ENCODE peak calls at places on chromosomes 7 and 10, in seven cellular contexts. Q is upper lobe of left lung, J is transverse colon, X is A549, W is stomach, N is ovary, T is GM12878. O is an unnamed sample.

GRCh38 chr10:69703766-69704191 is 73.7 kb downstream of the FAM241B start:
- DNase-seq in Q (no peak), J (no peak), X (peak; percentile 17), W (no peak), N (no peak), T (no peak), O (no peak)

GRCh38 chr10:5944389-5945202 is 32.7 kb downstream of the IL15RA start:
- DNase-seq in Q (peak; percentile 61), J (peak; percentile 78), X (peak; percentile 75), W (peak; percentile 91), N (peak; percentile 97), T (no peak), O (peak; percentile 97)

GRCh38 chr7:12709731-12710502 is 22.5 kb downstream of the ARL4A start:
- DNase-seq in Q (no peak), J (no peak), X (no peak), W (no peak), N (no peak), T (no peak), O (no peak)

GRCh38 chr7:79386688-79387422 is 66.6 kb downstream of the MAGI2 start:
- DNase-seq in Q (no peak), J (no peak), X (peak; percentile 72), W (no peak), N (no peak), T (no peak), O (no peak)

GRCh38 chr7:34108150-34108549 is 202.8 kb downstream of the BMPER start:
- DNase-seq in Q (no peak), J (no peak), X (no peak), W (no peak), N (peak; percentile 31), T (no peak), O (no peak)

GRCh38 chr10:126686732-126687693 is 16.5 kb upstream of the C10orf90 start:
- DNase-seq in Q (no peak), J (no peak), X (no peak), W (no peak), N (no peak), T (no peak), O (no peak)

GRCh38 chr10:78567680-78568453 is 500.9 kb upstream of the ZMIZ1 start:
- DNase-seq in Q (no peak), J (no peak), X (no peak), W (no peak), N (no peak), T (no peak), O (peak; percentile 34)

GRCh38 chr10:88921194-88921593 is 31.4 kb downstream of the ACTA2 start:
- DNase-seq in Q (no peak), J (no peak), X (no peak), W (no peak), N (no peak), T (no peak), O (no peak)

GRCh38 chr7:47432988-47433895 is 148.7 kb downstream of the TNS3 start:
- DNase-seq in Q (no peak), J (no peak), X (no peak), W (no peak), N (no peak), T (no peak), O (peak; percentile 68)

GRCh38 chr7:26538683-26539082 is 247.0 kb downstream of the SNX10 start:
- DNase-seq in Q (no peak), J (no peak), X (no peak), W (no peak), N (no peak), T (no peak), O (no peak)

GRCh38 chr7:22002731-22003130 is 57.0 kb upstream of the CDCA7L start:
- DNase-seq in Q (no peak), J (no peak), X (no peak), W (no peak), N (no peak), T (no peak), O (no peak)

GRCh38 chr7:91519241-91520200 is 255.3 kb downstream of the FZD1 start:
- DNase-seq in Q (no peak), J (no peak), X (no peak), W (no peak), N (no peak), T (no peak), O (no peak)

GRCh38 chr10:60734226-60734625 is 44.1 kb upstream of the CDK1 start:
- DNase-seq in Q (no peak), J (no peak), X (no peak), W (no peak), N (no peak), T (no peak), O (no peak)
- H3K4me3 ChIP-seq in Q (no peak overlapping the region), J (no peak overlapping the region), X (no peak overlapping the region), W (no peak overlapping the region), N (peak overlapping the region; percentile 54), T (no peak overlapping the region), O (no peak overlapping the region)

DNA sequence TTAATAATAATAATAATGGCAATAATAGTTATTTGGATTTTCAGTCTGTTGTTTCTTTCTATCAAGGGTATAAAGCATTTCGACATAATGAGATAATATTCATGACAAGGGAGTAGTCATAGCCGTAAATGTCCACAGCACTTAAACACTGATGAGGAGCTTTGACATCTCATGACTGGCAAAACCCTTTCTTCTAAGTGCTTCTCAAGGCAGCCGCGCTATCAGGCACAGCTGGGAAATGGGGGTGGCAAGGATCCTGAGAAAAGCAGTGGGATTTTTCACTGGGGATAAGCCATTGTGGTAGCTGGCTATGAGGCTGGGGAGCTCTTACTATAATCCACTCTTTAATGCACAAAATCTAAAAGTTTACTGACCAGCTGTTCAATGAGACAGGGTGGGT is 493.2 kb upstream of the KLF6 start:
- DNase-seq in Q (no peak), J (no peak), X (no peak), W (no peak), N (no peak), T (no peak), O (no peak)
- TF ChIP-seq EP300 in Q (no peak), J (no peak), X (no peak), W (no peak), N (no peak), T (no peak), O (no peak)

GRCh38 chr10:62056219-62056618 is 154.7 kb downstream of the ARID5B start:
- DNase-seq in Q (no peak), J (no peak), X (no peak), W (no peak), N (no peak), T (no peak), O (no peak)

GRCh38 chr10:62053860-62054259 is 152.4 kb downstream of the ARID5B start:
- DNase-seq in Q (no peak), J (no peak), X (no peak), W (no peak), N (no peak), T (no peak), O (no peak)

GRCh38 chr10:62052276-62052675 is 150.8 kb downstream of the ARID5B start:
- DNase-seq in Q (no peak), J (no peak), X (no peak), W (no peak), N (no peak), T (no peak), O (no peak)

GRCh38 chr10:62054825-62055224 is 153.3 kb downstream of the ARID5B start:
- DNase-seq in Q (no peak), J (no peak), X (no peak), W (no peak), N (no peak), T (no peak), O (no peak)

GRCh38 chr10:62054408-62054807 is 152.9 kb downstream of the ARID5B start:
- DNase-seq in Q (no peak), J (no peak), X (no peak), W (no peak), N (no peak), T (no peak), O (no peak)
- H3K4me3 ChIP-seq in Q (no peak overlapping the region), J (no peak overlapping the region), X (no peak overlapping the region), W (no peak overlapping the region), N (peak overlapping the region; percentile 32), T (peak overlapping the region; percentile 18), O (peak overlapping the region; percentile 5)

DNA sequence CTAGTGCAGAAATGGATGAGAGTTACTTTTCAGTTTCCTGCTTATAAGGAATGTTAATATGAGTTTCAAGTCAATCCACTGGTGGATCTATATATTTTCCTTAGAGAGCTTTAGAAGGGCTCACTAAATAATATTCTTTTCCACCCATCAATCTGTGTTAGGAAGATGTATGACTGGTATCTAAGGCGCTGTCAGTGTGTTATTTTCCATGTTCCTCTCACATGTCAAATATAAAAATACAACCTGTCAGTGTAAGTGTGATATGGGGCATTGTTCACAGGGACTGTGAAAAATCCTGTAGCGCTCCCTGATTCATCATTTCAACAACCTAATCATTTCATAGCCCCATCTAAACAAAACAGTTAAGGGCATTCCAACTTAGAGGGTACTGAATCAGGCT is 203.1 kb downstream of the TMEM26 start:
- DNase-seq in Q (no peak), J (no peak), X (no peak), W (no peak), N (no peak), T (no peak), O (no peak)
- TF ChIP-seq EP300 in Q (no peak), J (no peak), X (no peak), W (no peak), N (no peak), T (no peak), O (no peak)